ENCODE peak calls at places on chromosomes 4 and X, in nine cellular contexts. One of them, this sample, is unnamed. For H3K4me1 and H3K36me3, the result is how much of the 10 kb centered on the place peaks cover.

GRCh38 chrX:46228389-46228788 is 316.8 kb downstream of the ZNF674 start:
- DNase-seq in HAP-1: no peak
- DNase-seq in lung: no peak
- DNase-seq in hepatocyte: no peak
- DNase-seq in left lung: no peak
- DNase-seq in mesendoderm: peak
- DNase-seq in MM.1S: no peak
- DNase-seq in neural progenitor cell: no peak
- DNase-seq in tibial nerve: no peak
- DNase-seq in this sample: no peak

GRCh38 chr4:155675709-155676429 is 9.2 kb downstream of the GUCY1A1 start:
- DNase-seq in mesendoderm: peak
- DNase-seq in left lung: no peak
- DNase-seq in neural progenitor cell: peak
- DNase-seq in HAP-1: no peak
- DNase-seq in hepatocyte: no peak
- DNase-seq in tibial nerve: no peak
- DNase-seq in MM.1S: peak
- DNase-seq in lung: no peak
- DNase-seq in this sample: no peak

GRCh38 chr4:17778431-17778830 is 3.0 kb downstream of the FAM184B start:
- DNase-seq in MM.1S: no peak
- DNase-seq in HAP-1: no peak
- DNase-seq in mesendoderm: no peak
- DNase-seq in neural progenitor cell: no peak
- DNase-seq in lung: no peak
- DNase-seq in tibial nerve: no peak
- DNase-seq in left lung: no peak
- DNase-seq in hepatocyte: no peak
- DNase-seq in this sample: no peak

GRCh38 chr4:139866270-139866962 is 200.8 kb downstream of the MGST2 start:
- DNase-seq in lung: no peak
- DNase-seq in MM.1S: no peak
- DNase-seq in mesendoderm: no peak
- DNase-seq in left lung: no peak
- DNase-seq in tibial nerve: no peak
- DNase-seq in hepatocyte: no peak
- DNase-seq in neural progenitor cell: no peak
- DNase-seq in HAP-1: no peak
- DNase-seq in this sample: no peak

GRCh38 chr4:169079942-169080827 is 70.1 kb upstream of the CBR4 start:
- DNase-seq in mesendoderm: no peak
- DNase-seq in HAP-1: no peak
- DNase-seq in neural progenitor cell: no peak
- DNase-seq in lung: no peak
- DNase-seq in MM.1S: no peak
- DNase-seq in tibial nerve: peak
- DNase-seq in hepatocyte: peak
- DNase-seq in left lung: peak
- DNase-seq in this sample: peak

GRCh38 chr4:86302242-86302641 is 57.6 kb downstream of the MAPK10 start:
- DNase-seq in tibial nerve: no peak
- DNase-seq in MM.1S: no peak
- DNase-seq in lung: no peak
- DNase-seq in HAP-1: peak
- DNase-seq in hepatocyte: peak
- DNase-seq in mesendoderm: peak
- DNase-seq in neural progenitor cell: peak
- DNase-seq in left lung: no peak
- DNase-seq in this sample: peak

GRCh38 chrX:24375732-24376131 is 15.3 kb downstream of the SUPT20HL1 start:
- DNase-seq in lung: no peak
- DNase-seq in neural progenitor cell: peak
- DNase-seq in MM.1S: no peak
- DNase-seq in mesendoderm: no peak
- DNase-seq in tibial nerve: no peak
- DNase-seq in left lung: no peak
- DNase-seq in HAP-1: no peak
- DNase-seq in hepatocyte: no peak
- DNase-seq in this sample: no peak

GRCh38 chr4:17787315-17787714 is 5.9 kb upstream of the FAM184B start:
- DNase-seq in mesendoderm: peak
- DNase-seq in lung: no peak
- DNase-seq in HAP-1: no peak
- DNase-seq in neural progenitor cell: no peak
- DNase-seq in MM.1S: no peak
- DNase-seq in left lung: no peak
- DNase-seq in hepatocyte: no peak
- DNase-seq in tibial nerve: no peak
- DNase-seq in this sample: no peak

GRCh38 chr4:173170210-173170778 is 1.7 kb downstream of the GALNT7 start:
- DNase-seq in neural progenitor cell: no peak
- DNase-seq in left lung: no peak
- DNase-seq in hepatocyte: no peak
- DNase-seq in MM.1S: no peak
- DNase-seq in tibial nerve: no peak
- DNase-seq in HAP-1: no peak
- DNase-seq in lung: no peak
- DNase-seq in mesendoderm: peak
- DNase-seq in this sample: no peak
- H3K4me1 ChIP-seq in neural progenitor cell: under half
- H3K4me1 ChIP-seq in left lung: half or more
- H3K4me1 ChIP-seq in hepatocyte: under half
- H3K4me1 ChIP-seq in MM.1S: under half
- H3K4me1 ChIP-seq in tibial nerve: under half
- H3K4me1 ChIP-seq in HAP-1: under half
- H3K4me1 ChIP-seq in lung: under half
- H3K4me1 ChIP-seq in mesendoderm: under half
- H3K4me1 ChIP-seq in this sample: under half

GRCh38 chr4:102823897-102824296 is 3.5 kb downstream of the UBE2D3 start:
- DNase-seq in mesendoderm: no peak
- DNase-seq in HAP-1: no peak
- DNase-seq in left lung: no peak
- DNase-seq in neural progenitor cell: no peak
- DNase-seq in tibial nerve: no peak
- DNase-seq in MM.1S: no peak
- DNase-seq in hepatocyte: no peak
- DNase-seq in lung: no peak
- DNase-seq in this sample: no peak

GRCh38 chr4:102826105-102826889 is 1.1 kb downstream of the UBE2D3 start:
- DNase-seq in neural progenitor cell: peak
- DNase-seq in left lung: no peak
- DNase-seq in hepatocyte: no peak
- DNase-seq in lung: no peak
- DNase-seq in tibial nerve: no peak
- DNase-seq in MM.1S: no peak
- DNase-seq in HAP-1: no peak
- DNase-seq in mesendoderm: no peak
- DNase-seq in this sample: no peak

GRCh38 chr4:102825261-102826071 is 1.9 kb downstream of the UBE2D3 start:
- DNase-seq in neural progenitor cell: peak
- DNase-seq in tibial nerve: no peak
- DNase-seq in HAP-1: peak
- DNase-seq in MM.1S: peak
- DNase-seq in lung: peak
- DNase-seq in mesendoderm: peak
- DNase-seq in left lung: no peak
- DNase-seq in hepatocyte: peak
- DNase-seq in this sample: no peak

GRCh38 chr4:102824398-102824797 is 3.0 kb downstream of the UBE2D3 start:
- DNase-seq in MM.1S: no peak
- DNase-seq in HAP-1: no peak
- DNase-seq in hepatocyte: no peak
- DNase-seq in neural progenitor cell: no peak
- DNase-seq in lung: no peak
- DNase-seq in mesendoderm: no peak
- DNase-seq in left lung: no peak
- DNase-seq in tibial nerve: no peak
- DNase-seq in this sample: no peak

DNA sequence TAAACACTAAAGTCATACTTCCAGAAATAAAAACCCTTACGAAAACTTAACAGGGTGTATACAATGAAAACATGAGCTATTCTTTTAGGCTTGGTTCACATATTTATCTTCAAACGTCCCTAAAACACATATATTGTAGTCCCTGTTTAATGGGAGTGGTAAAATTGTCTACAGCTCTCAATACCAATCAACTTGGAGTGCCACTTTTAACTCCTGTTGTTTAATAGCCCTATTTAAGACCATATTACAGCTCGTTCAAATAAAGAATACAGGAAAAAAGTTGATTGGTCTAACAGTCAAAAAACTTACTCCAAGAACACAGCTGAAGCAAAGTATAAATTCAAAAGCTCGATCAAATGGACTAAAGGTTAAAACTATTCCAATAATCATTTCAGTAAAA is 3.9 kb downstream of the UBE2D3 start:
- DNase-seq in mesendoderm: no peak
- DNase-seq in lung: no peak
- DNase-seq in HAP-1: no peak
- DNase-seq in left lung: no peak
- DNase-seq in hepatocyte: no peak
- DNase-seq in neural progenitor cell: no peak
- DNase-seq in tibial nerve: no peak
- DNase-seq in MM.1S: no peak
- DNase-seq in this sample: no peak
- H3K36me3 ChIP-seq in mesendoderm: under half
- H3K36me3 ChIP-seq in lung: under half
- H3K36me3 ChIP-seq in HAP-1: under half
- H3K36me3 ChIP-seq in left lung: under half
- H3K36me3 ChIP-seq in hepatocyte: under half
- H3K36me3 ChIP-seq in neural progenitor cell: under half
- H3K36me3 ChIP-seq in tibial nerve: under half
- H3K36me3 ChIP-seq in MM.1S: under half
- H3K36me3 ChIP-seq in this sample: under half

GRCh38 chr4:152114562-152114961 is 353.8 kb upstream of the GATB start:
- DNase-seq in MM.1S: no peak
- DNase-seq in left lung: no peak
- DNase-seq in lung: no peak
- DNase-seq in tibial nerve: no peak
- DNase-seq in HAP-1: no peak
- DNase-seq in hepatocyte: no peak
- DNase-seq in neural progenitor cell: no peak
- DNase-seq in mesendoderm: no peak
- DNase-seq in this sample: no peak
- H3K4me1 ChIP-seq in MM.1S: under half
- H3K4me1 ChIP-seq in left lung: under half
- H3K4me1 ChIP-seq in lung: under half
- H3K4me1 ChIP-seq in tibial nerve: under half
- H3K4me1 ChIP-seq in HAP-1: under half
- H3K4me1 ChIP-seq in hepatocyte: under half
- H3K4me1 ChIP-seq in neural progenitor cell: under half
- H3K4me1 ChIP-seq in mesendoderm: under half
- H3K4me1 ChIP-seq in this sample: under half

DNA sequence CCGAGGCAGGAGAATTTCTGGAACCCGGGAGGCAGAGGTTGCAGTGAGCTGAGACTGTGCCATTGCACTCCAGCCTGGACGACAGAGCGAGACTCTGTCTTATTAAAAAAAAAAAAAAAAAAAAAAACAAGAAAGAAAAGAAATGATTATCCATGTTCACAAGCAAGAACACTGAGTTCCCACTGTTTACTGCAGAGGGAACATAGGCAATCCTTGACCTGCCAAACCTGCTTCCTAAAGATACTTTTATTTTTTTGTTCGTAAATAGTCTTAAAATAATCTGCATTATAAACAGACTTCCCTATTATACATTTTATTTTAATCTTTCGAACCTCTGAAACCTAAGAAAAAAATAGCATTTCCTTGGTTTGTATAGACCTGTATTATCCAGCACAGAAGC is 50.6 kb upstream of the TBC1D14 start:
- DNase-seq in HAP-1: no peak
- DNase-seq in lung: no peak
- DNase-seq in hepatocyte: no peak
- DNase-seq in left lung: no peak
- DNase-seq in mesendoderm: no peak
- DNase-seq in tibial nerve: no peak
- DNase-seq in neural progenitor cell: no peak
- DNase-seq in MM.1S: no peak
- DNase-seq in this sample: no peak
- H3K36me3 ChIP-seq in HAP-1: under half
- H3K36me3 ChIP-seq in lung: under half
- H3K36me3 ChIP-seq in hepatocyte: under half
- H3K36me3 ChIP-seq in left lung: half or more
- H3K36me3 ChIP-seq in mesendoderm: under half
- H3K36me3 ChIP-seq in tibial nerve: under half
- H3K36me3 ChIP-seq in neural progenitor cell: under half
- H3K36me3 ChIP-seq in MM.1S: under half
- H3K36me3 ChIP-seq in this sample: under half

DNA sequence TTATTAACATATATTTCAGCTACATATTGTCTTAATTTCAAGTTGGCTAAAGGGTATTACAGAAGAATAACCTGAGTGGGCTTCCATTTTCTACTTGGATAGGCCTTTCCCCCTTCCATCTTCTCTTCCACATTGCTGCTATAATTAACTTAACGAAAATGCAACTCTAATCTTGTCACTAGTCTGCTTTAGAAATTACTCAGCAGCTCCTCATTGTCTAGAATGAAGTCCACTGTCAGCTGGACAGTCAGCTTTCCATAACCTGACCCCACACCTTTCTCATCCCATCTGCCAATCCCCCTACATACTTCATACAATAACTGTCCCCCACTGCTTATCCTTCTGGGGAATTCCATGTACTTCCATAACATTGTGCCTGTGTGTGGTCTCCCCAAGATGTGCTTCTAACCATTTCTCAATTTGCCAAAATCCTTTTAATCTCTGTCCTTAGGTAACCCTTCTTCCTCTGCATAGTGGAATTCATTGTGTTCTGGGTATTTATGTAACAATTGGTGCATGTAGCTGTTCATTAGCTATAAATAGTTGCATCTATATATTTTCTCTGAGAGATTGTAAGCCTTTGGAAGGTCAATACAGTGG is 4.8 kb downstream of the MND1 start:
- DNase-seq in mesendoderm: no peak
- DNase-seq in HAP-1: no peak
- DNase-seq in lung: no peak
- DNase-seq in neural progenitor cell: no peak
- DNase-seq in MM.1S: no peak
- DNase-seq in left lung: no peak
- DNase-seq in hepatocyte: no peak
- DNase-seq in tibial nerve: no peak
- DNase-seq in this sample: no peak
- H3K4me1 ChIP-seq in mesendoderm: under half
- H3K4me1 ChIP-seq in HAP-1: under half
- H3K4me1 ChIP-seq in lung: under half
- H3K4me1 ChIP-seq in neural progenitor cell: under half
- H3K4me1 ChIP-seq in MM.1S: under half
- H3K4me1 ChIP-seq in left lung: under half
- H3K4me1 ChIP-seq in hepatocyte: under half
- H3K4me1 ChIP-seq in tibial nerve: under half
- H3K4me1 ChIP-seq in this sample: under half

DNA sequence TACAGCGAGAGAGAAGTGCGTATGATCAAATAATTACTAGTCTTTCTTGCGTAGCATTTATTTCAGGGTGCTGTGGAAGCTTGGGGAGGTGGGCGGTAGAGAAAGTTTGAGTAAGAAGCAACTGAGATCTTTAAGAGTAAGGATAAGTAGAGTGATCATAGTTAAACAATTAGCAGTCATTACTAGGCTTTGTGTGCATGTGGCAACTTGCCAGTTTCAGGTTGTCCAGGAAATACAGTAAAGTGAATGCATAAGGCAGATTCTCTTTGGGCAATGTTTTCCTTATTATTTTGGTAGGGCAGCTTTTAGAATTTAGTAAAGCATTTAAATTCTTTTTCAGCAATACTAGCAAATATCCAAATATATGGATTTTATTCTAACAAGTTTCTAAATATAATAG is 57.0 kb downstream of the HPGDS start:
- DNase-seq in left lung: no peak
- DNase-seq in lung: no peak
- DNase-seq in mesendoderm: no peak
- DNase-seq in tibial nerve: no peak
- DNase-seq in hepatocyte: no peak
- DNase-seq in MM.1S: peak
- DNase-seq in HAP-1: peak
- DNase-seq in neural progenitor cell: no peak
- DNase-seq in this sample: no peak
- H3K36me3 ChIP-seq in left lung: half or more
- H3K36me3 ChIP-seq in lung: under half
- H3K36me3 ChIP-seq in mesendoderm: under half
- H3K36me3 ChIP-seq in tibial nerve: under half
- H3K36me3 ChIP-seq in hepatocyte: under half
- H3K36me3 ChIP-seq in MM.1S: under half
- H3K36me3 ChIP-seq in HAP-1: under half
- H3K36me3 ChIP-seq in neural progenitor cell: half or more
- H3K36me3 ChIP-seq in this sample: under half

This sample was measured in aorta.